ENCODE peak calls at places on chromosomes 5 and 9, in six cellular contexts. N is NCI-H345; E is sigmoid colon; J is endothelial cell; L is tibial artery; D is stimulated activated naive B cell treated with anti-CD40 and anti-IgM and Interleukin-4, amounts not matched to agents 10 μg/mL and 1 μg/mL and 100 μg/mL, for 72 hours. K is an unnamed sample.

GRCh38 chr5:112210430-112211005 is 208.6 kb downstream of the EPB41L4A start:
- DNase-seq in N (peak), E (no peak), J (peak), L (no peak), D (no peak), K (peak)

GRCh38 chr9:92377904-92378303 is 26.5 kb downstream of the OGN start:
- DNase-seq in N (no peak), E (no peak), J (no peak), L (no peak), D (no peak), K (no peak)

GRCh38 chr9:109912726-109913460 is 132.9 kb downstream of the PALM2AKAP2 start:
- DNase-seq in N (no peak), E (no peak), J (no peak), L (no peak), D (no peak), K (no peak)

GRCh38 chr5:156815988-156816599 is 34.0 kb upstream of the PPP1R2B start:
- DNase-seq in N (peak), E (no peak), J (peak), L (no peak), D (no peak), K (peak)

GRCh38 chr5:180598316-180598701 is 7.0 kb upstream of the SCGB3A1 start:
- DNase-seq in N (no peak), E (no peak), J (no peak), L (no peak), D (no peak), K (no peak)

GRCh38 chr9:18605763-18606162 is 131.8 kb downstream of the ADAMTSL1 start:
- DNase-seq in N (no peak), E (peak), J (no peak), L (peak), D (no peak), K (peak)

GRCh38 chr9:133403766-133404439 is 13.9 kb downstream of the REXO4 start:
- DNase-seq in N (peak), E (no peak), J (peak), L (no peak), D (no peak), K (peak)

GRCh38 chr5:136979131-136979530 is 520.0 kb downstream of the SPOCK1 start:
- DNase-seq in N (no peak), E (no peak), J (no peak), L (no peak), D (no peak), K (no peak)

GRCh38 chr9:33750307-33750838 is 45.0 kb upstream of the PRSS3 start:
- DNase-seq in N (peak), E (no peak), J (peak), L (no peak), D (no peak), K (peak)

GRCh38 chr5:101677961-101678360 is 618.1 kb downstream of the SLCO4C1 start:
- DNase-seq in N (no peak), E (no peak), J (no peak), L (no peak), D (no peak), K (no peak)

GRCh38 chr5:145768863-145769262 is 66.3 kb downstream of the PRELID2 start:
- DNase-seq in N (peak), E (no peak), J (no peak), L (no peak), D (no peak), K (no peak)

GRCh38 chr9:96491079-96491879 is 41.3 kb downstream of the HABP4 start:
- DNase-seq in N (no peak), E (no peak), J (no peak), L (no peak), D (no peak), K (no peak)

GRCh38 chr9:23674016-23674585 is 151.9 kb downstream of the ELAVL2 start:
- DNase-seq in N (no peak), E (no peak), J (no peak), L (no peak), D (no peak), K (no peak)

GRCh38 chr9:32161720-32162119 is 222.7 kb upstream of the ACO1 start:
- DNase-seq in N (no peak), E (no peak), J (no peak), L (no peak), D (no peak), K (no peak)

GRCh38 chr9:97502984-97503861 is 1.8 kb downstream of the TMOD1 start:
- DNase-seq in N (no peak), E (no peak), J (no peak), L (no peak), D (no peak), K (no peak)

GRCh38 chr9:113349434-113350337 is at the start of gene BSPRY:
- DNase-seq in N (peak), E (no peak), J (peak), L (no peak), D (peak), K (no peak)

K was measured in choroid plexus epithelial cell.